ENCODE peak calls at places on chromosomes 7 and 10, in four cellular contexts. L is ovary, K is colonic mucosa, C is aorta. S is an unnamed sample.

GRCh38 chr10:102261842-102262241 is 16.5 kb downstream of the GBF1 start:
- DNase-seq in L (no peak), K (no peak), C (no peak), S (no peak)

GRCh38 chr7:12490105-12490688 is 80.3 kb upstream of the SCIN start:
- DNase-seq in L (no peak), K (no peak), C (no peak), S (no peak)

GRCh38 chr7:76296743-76297740 is 5.4 kb upstream of the HSPB1 start:
- DNase-seq in L (peak; percentile 62), K (peak; percentile 93), C (peak; percentile 52), S (peak; percentile 74)

GRCh38 chr10:27736396-27736795 is 9.2 kb downstream of the MKX start:
- DNase-seq in L (no peak), K (no peak), C (no peak), S (no peak)

GRCh38 chr10:78433063-78433717 is 399.5 kb downstream of the RPS24 start:
- DNase-seq in L (peak; percentile 10), K (no peak), C (peak; percentile 49), S (no peak)

GRCh38 chr7:90596745-90597526 is 815 bp downstream of the CDK14 start:
- DNase-seq in L (no peak), K (no peak), C (no peak), S (no peak)

GRCh38 chr10:62851449-62851848 is 35.3 kb upstream of the EGR2 start:
- DNase-seq in L (no peak), K (no peak), C (no peak), S (no peak)

GRCh38 chr10:79116801-79117723 is 48.3 kb downstream of the ZMIZ1 start:
- DNase-seq in L (no peak), K (peak; percentile 68), C (peak; percentile 85), S (no peak)

GRCh38 chr10:24622781-24623301 is 100.8 kb downstream of the ARHGAP21 start:
- DNase-seq in L (no peak), K (no peak), C (no peak), S (no peak)

GRCh38 chr7:128311003-128311402 is 32.7 kb downstream of the RBM28 start:
- DNase-seq in L (no peak), K (no peak), C (no peak), S (no peak)

GRCh38 chr10:3720228-3721019 is 64.6 kb downstream of the KLF6 start:
- DNase-seq in L (no peak), K (no peak), C (peak; percentile 80), S (peak; percentile 81)

GRCh38 chr7:137772748-137773147 is 74.0 kb downstream of the DGKI start:
- DNase-seq in L (no peak), K (no peak), C (no peak), S (no peak)

GRCh38 chr10:121597504-121598241 is 571 bp downstream of the FGFR2 start:
- DNase-seq in L (peak; percentile 65), K (no peak), C (peak; percentile 50), S (no peak)

GRCh38 chr10:27380929-27381358 is 123.2 kb upstream of the RAB18 start:
- DNase-seq in L (no peak), K (no peak), C (no peak), S (no peak)

GRCh38 chr7:4070214-4070613 is 611.9 kb upstream of the FOXK1 start:
- DNase-seq in L (no peak), K (no peak), C (no peak), S (no peak)

GRCh38 chr7:46355331-46355730 is 434.3 kb upstream of the IGFBP3 start:
- DNase-seq in L (no peak), K (no peak), C (no peak), S (no peak)

GRCh38 chr10:4013651-4014085 is 228.7 kb upstream of the KLF6 start:
- DNase-seq in L (no peak), K (peak; percentile 16), C (no peak), S (no peak)

GRCh38 chr7:70694357-70694908 is 437.5 kb upstream of the GALNT17 start:
- DNase-seq in L (peak; percentile 61), K (peak; percentile 43), C (peak; percentile 55), S (peak; percentile 63)

GRCh38 chr7:158325530-158326381 is 261.9 kb downstream of the PTPRN2 start:
- DNase-seq in L (no peak), K (no peak), C (no peak), S (peak; percentile 58)

GRCh38 chr7:46839651-46840050 is 742.3 kb downstream of the TNS3 start:
- DNase-seq in L (no peak), K (no peak), C (no peak), S (no peak)

GRCh38 chr7:155896531-155897263 is 84.4 kb upstream of the SHH start:
- DNase-seq in L (no peak), K (no peak), C (no peak), S (no peak)

GRCh38 chr7:155889636-155890508 is 77.6 kb upstream of the SHH start:
- DNase-seq in L (no peak), K (peak; percentile 80), C (no peak), S (no peak)

GRCh38 chr7:155897758-155898386 is 85.6 kb upstream of the SHH start:
- DNase-seq in L (no peak), K (no peak), C (no peak), S (no peak)

GRCh38 chr7:155893176-155893575 is 80.9 kb upstream of the SHH start:
- DNase-seq in L (no peak), K (no peak), C (no peak), S (no peak)

GRCh38 chr7:155893664-155894063 is 81.4 kb upstream of the SHH start:
- DNase-seq in L (no peak), K (no peak), C (no peak), S (no peak)
- H3K27me3 ChIP-seq in L (no peaks in the 10 kb centered on the region), K (no peaks in the 10 kb centered on the region), C (no peaks in the 10 kb centered on the region), S (no peaks in the 10 kb centered on the region)

GRCh38 chr10:111545806-111546205 is 469.0 kb downstream of the ADRA2A start:
- DNase-seq in L (no peak), K (no peak), C (no peak), S (no peak)
- H3K27ac ChIP-seq in L (no peak overlapping the region), K (no peak overlapping the region), C (no peak overlapping the region), S (no peak overlapping the region)

GRCh38 chr7:907158-907980 is 31.0 kb downstream of the GET4 start:
- DNase-seq in L (peak; percentile 66), K (no peak), C (no peak), S (no peak)

GRCh38 chr7:910931-911431 is 34.6 kb downstream of the GET4 start:
- DNase-seq in L (no peak), K (no peak), C (no peak), S (no peak)

GRCh38 chr7:908159-908918 is 32.0 kb downstream of the GET4 start:
- DNase-seq in L (no peak), K (no peak), C (no peak), S (no peak)

GRCh38 chr7:910441-910861 is 34.1 kb downstream of the GET4 start:
- DNase-seq in L (no peak), K (no peak), C (no peak), S (no peak)

GRCh38 chr7:909358-910329 is 33.3 kb downstream of the GET4 start:
- DNase-seq in L (peak; percentile 62), K (peak; percentile 87), C (peak; percentile 93), S (peak; percentile 74)
- H3K9me3 ChIP-seq in L (no peaks in the 10 kb centered on the region), K (no peaks in the 10 kb centered on the region), C (no peaks in the 10 kb centered on the region), S (no peaks in the 10 kb centered on the region)

GRCh38 chr7:157016352-157017041 is 6.0 kb upstream of the MNX1 start:
- DNase-seq in L (no peak), K (peak; percentile 16), C (no peak), S (no peak)
- H3K27me3 ChIP-seq in L (no peaks in the 10 kb centered on the region), K (peaks cover 66% of the 10 kb centered on the region), C (no peaks in the 10 kb centered on the region), S (peaks cover 8% of the 10 kb centered on the region)

GRCh38 chr10:44995914-44996633 is 4.6 kb upstream of the ZNF22 start:
- DNase-seq in L (peak; percentile 69), K (no peak), C (peak; percentile 85), S (peak; percentile 63)
- H3K27ac ChIP-seq in L (peak overlapping the region; percentile 59), K (peak overlapping the region; percentile 61), C (peak overlapping the region; percentile 34), S (peak overlapping the region; percentile 95)

GRCh38 chr7:93108003-93108402 is 9.8 kb downstream of the SAMD9 start:
- DNase-seq in L (no peak), K (no peak), C (no peak), S (no peak)
- H3K9me3 ChIP-seq in L (peaks cover 42% of the 10 kb centered on the region), K (no peaks in the 10 kb centered on the region), C (peaks cover 11% of the 10 kb centered on the region), S (no peaks in the 10 kb centered on the region)

DNA sequence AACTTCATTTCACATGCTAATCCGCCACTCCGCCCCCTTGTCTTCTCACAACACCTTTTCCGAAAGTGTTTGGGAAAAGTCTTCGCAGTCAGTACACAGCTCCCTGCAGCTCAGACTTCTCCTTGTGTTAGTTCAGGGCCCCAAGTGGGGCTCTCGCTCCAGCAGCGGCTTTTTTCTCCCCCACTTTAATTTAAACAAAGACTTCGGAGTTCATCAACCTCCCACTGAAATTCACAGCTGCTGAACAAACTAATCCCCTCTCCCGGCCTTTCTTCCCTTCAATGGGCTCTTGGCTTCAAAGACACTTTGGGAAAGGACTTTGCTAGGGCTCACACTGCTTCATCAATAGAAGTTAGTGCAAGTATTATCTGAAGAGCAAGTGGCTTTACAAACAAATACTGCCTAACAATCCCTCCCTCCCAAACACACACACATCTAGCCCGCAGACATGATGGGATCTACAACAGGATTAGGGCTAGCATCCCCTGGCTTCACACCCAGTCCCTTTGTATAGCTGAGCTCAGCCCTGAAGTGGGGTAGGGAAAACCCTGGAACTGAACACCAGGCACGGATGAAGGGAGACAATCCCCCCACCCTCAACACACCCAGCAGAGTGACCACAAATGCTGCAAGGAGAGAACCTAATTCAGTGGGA is 23.2 kb downstream of the WNT8B start:
- DNase-seq in L (no peak), K (no peak), C (no peak), S (no peak)
- H3K27me3 ChIP-seq in L (no peaks in the 10 kb centered on the region), K (no peaks in the 10 kb centered on the region), C (no peaks in the 10 kb centered on the region), S (no peaks in the 10 kb centered on the region)

DNA sequence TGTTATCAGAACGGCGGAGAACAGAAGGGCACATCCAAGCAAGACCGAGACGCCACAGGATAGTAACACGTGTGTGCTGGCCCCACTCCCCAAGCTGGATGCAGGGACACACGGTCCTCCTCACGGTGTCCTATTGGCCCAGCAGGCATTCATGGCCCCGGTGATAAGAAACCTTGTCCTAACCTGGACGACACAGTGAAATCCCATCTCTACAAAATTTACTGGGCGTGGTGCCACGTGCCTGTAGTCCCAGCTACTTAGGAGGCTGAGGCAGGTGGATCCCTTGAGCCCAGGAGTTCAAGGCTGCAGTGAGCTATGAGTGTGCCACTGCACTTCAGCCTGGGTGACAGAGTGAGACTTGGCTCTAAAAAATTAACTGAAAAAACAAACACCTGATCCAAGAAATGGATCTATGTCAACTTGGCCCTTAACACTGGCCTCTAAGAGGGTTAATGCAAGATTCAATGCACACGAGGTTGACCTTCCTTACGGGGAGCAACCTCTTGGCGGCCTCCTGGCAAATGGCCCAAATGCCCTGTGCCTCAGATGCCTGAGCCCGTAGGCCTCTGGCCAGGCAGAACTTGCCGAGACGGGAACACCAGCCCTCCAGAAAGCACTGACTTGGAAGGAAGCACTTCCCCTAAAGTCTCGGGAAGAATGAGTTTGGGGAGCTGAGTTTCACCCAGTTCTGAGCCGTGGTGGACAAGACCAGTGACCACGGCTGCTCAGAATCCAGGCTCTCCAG is 72.3 kb downstream of the ZRANB1 start:
- DNase-seq in L (no peak), K (no peak), C (peak; percentile 69), S (no peak)
- H3K27ac ChIP-seq in L (no peak overlapping the region), K (no peak overlapping the region), C (no peak overlapping the region), S (no peak overlapping the region)